ENCODE peak calls at places on chromosome 12, in ten cellular contexts. One of them, this sample, is unnamed.

GRCh38 chr12:128259556-128260070 is 7.4 kb upstream of the TMEM132C start:
- DNase-seq in HT-29: peak
- DNase-seq in effector CD8-positive, alpha-beta T cell: no peak
- DNase-seq in NCI-H1105: peak
- DNase-seq in progenitor cell of endocrine pancreas: peak
- DNase-seq in psoas muscle: no peak
- DNase-seq in Daoy: peak
- DNase-seq in transverse colon: no peak
- DNase-seq in NCI-H1694 treated with DMSO at 0.1 percent for 48 hours: peak
- DNase-seq in ACHN: peak
- DNase-seq in this sample: peak

GRCh38 chr12:25692115-25693035 is 139.3 kb upstream of the LMNTD1 start:
- DNase-seq in NCI-H1694 treated with DMSO at 0.1 percent for 48 hours: no peak
- DNase-seq in HT-29: no peak
- DNase-seq in transverse colon: no peak
- DNase-seq in NCI-H1105: no peak
- DNase-seq in ACHN: no peak
- DNase-seq in psoas muscle: no peak
- DNase-seq in Daoy: peak
- DNase-seq in progenitor cell of endocrine pancreas: no peak
- DNase-seq in effector CD8-positive, alpha-beta T cell: no peak
- DNase-seq in this sample: peak

GRCh38 chr12:100904270-100904669 is 109.7 kb downstream of the ANO4 start:
- DNase-seq in effector CD8-positive, alpha-beta T cell: no peak
- DNase-seq in Daoy: no peak
- DNase-seq in transverse colon: no peak
- DNase-seq in NCI-H1694 treated with DMSO at 0.1 percent for 48 hours: no peak
- DNase-seq in HT-29: no peak
- DNase-seq in progenitor cell of endocrine pancreas: no peak
- DNase-seq in NCI-H1105: no peak
- DNase-seq in psoas muscle: no peak
- DNase-seq in ACHN: no peak
- DNase-seq in this sample: no peak

GRCh38 chr12:92582466-92582865 is 120.3 kb upstream of the PLEKHG7 start:
- DNase-seq in NCI-H1694 treated with DMSO at 0.1 percent for 48 hours: peak
- DNase-seq in transverse colon: no peak
- DNase-seq in progenitor cell of endocrine pancreas: no peak
- DNase-seq in NCI-H1105: no peak
- DNase-seq in psoas muscle: no peak
- DNase-seq in HT-29: no peak
- DNase-seq in effector CD8-positive, alpha-beta T cell: no peak
- DNase-seq in Daoy: no peak
- DNase-seq in ACHN: no peak
- DNase-seq in this sample: no peak

GRCh38 chr12:27244680-27245005 is 557 bp downstream of the STK38L start:
- DNase-seq in progenitor cell of endocrine pancreas: no peak
- DNase-seq in transverse colon: no peak
- DNase-seq in psoas muscle: no peak
- DNase-seq in Daoy: no peak
- DNase-seq in NCI-H1105: no peak
- DNase-seq in NCI-H1694 treated with DMSO at 0.1 percent for 48 hours: no peak
- DNase-seq in effector CD8-positive, alpha-beta T cell: no peak
- DNase-seq in ACHN: no peak
- DNase-seq in HT-29: peak
- DNase-seq in this sample: no peak

GRCh38 chr12:127881371-127882140 is 385.4 kb upstream of the TMEM132C start:
- DNase-seq in effector CD8-positive, alpha-beta T cell: no peak
- DNase-seq in NCI-H1694 treated with DMSO at 0.1 percent for 48 hours: no peak
- DNase-seq in progenitor cell of endocrine pancreas: no peak
- DNase-seq in psoas muscle: no peak
- DNase-seq in ACHN: no peak
- DNase-seq in NCI-H1105: no peak
- DNase-seq in transverse colon: no peak
- DNase-seq in HT-29: no peak
- DNase-seq in Daoy: no peak
- DNase-seq in this sample: no peak

GRCh38 chr12:13218641-13219040 is 22.1 kb downstream of the EMP1 start:
- DNase-seq in ACHN: no peak
- DNase-seq in progenitor cell of endocrine pancreas: no peak
- DNase-seq in Daoy: no peak
- DNase-seq in transverse colon: no peak
- DNase-seq in psoas muscle: no peak
- DNase-seq in NCI-H1694 treated with DMSO at 0.1 percent for 48 hours: no peak
- DNase-seq in HT-29: no peak
- DNase-seq in effector CD8-positive, alpha-beta T cell: no peak
- DNase-seq in NCI-H1105: no peak
- DNase-seq in this sample: no peak

GRCh38 chr12:82438356-82438755 is 80.0 kb downstream of the METTL25 start:
- DNase-seq in ACHN: no peak
- DNase-seq in Daoy: no peak
- DNase-seq in transverse colon: no peak
- DNase-seq in NCI-H1694 treated with DMSO at 0.1 percent for 48 hours: no peak
- DNase-seq in psoas muscle: no peak
- DNase-seq in effector CD8-positive, alpha-beta T cell: no peak
- DNase-seq in HT-29: no peak
- DNase-seq in progenitor cell of endocrine pancreas: no peak
- DNase-seq in NCI-H1105: no peak
- DNase-seq in this sample: no peak

GRCh38 chr12:95412826-95413311 is 61.1 kb upstream of the METAP2 start:
- DNase-seq in HT-29: no peak
- DNase-seq in ACHN: peak
- DNase-seq in NCI-H1105: no peak
- DNase-seq in NCI-H1694 treated with DMSO at 0.1 percent for 48 hours: no peak
- DNase-seq in progenitor cell of endocrine pancreas: no peak
- DNase-seq in effector CD8-positive, alpha-beta T cell: no peak
- DNase-seq in Daoy: peak
- DNase-seq in psoas muscle: no peak
- DNase-seq in transverse colon: no peak
- DNase-seq in this sample: no peak

GRCh38 chr12:50077099-50077498 is 8.0 kb upstream of the SMARCD1 start:
- DNase-seq in transverse colon: no peak
- DNase-seq in Daoy: no peak
- DNase-seq in ACHN: no peak
- DNase-seq in progenitor cell of endocrine pancreas: no peak
- DNase-seq in effector CD8-positive, alpha-beta T cell: no peak
- DNase-seq in NCI-H1694 treated with DMSO at 0.1 percent for 48 hours: no peak
- DNase-seq in psoas muscle: no peak
- DNase-seq in HT-29: no peak
- DNase-seq in NCI-H1105: no peak
- DNase-seq in this sample: no peak

GRCh38 chr12:28993720-28994119 is 155.4 kb upstream of the FAR2 start:
- DNase-seq in psoas muscle: no peak
- DNase-seq in effector CD8-positive, alpha-beta T cell: no peak
- DNase-seq in ACHN: no peak
- DNase-seq in progenitor cell of endocrine pancreas: no peak
- DNase-seq in transverse colon: no peak
- DNase-seq in HT-29: no peak
- DNase-seq in NCI-H1694 treated with DMSO at 0.1 percent for 48 hours: no peak
- DNase-seq in NCI-H1105: no peak
- DNase-seq in Daoy: no peak
- DNase-seq in this sample: no peak

GRCh38 chr12:14931359-14931758 is 7.0 kb downstream of the ERP27 start:
- DNase-seq in NCI-H1694 treated with DMSO at 0.1 percent for 48 hours: no peak
- DNase-seq in progenitor cell of endocrine pancreas: no peak
- DNase-seq in ACHN: no peak
- DNase-seq in effector CD8-positive, alpha-beta T cell: no peak
- DNase-seq in NCI-H1105: no peak
- DNase-seq in Daoy: no peak
- DNase-seq in transverse colon: no peak
- DNase-seq in HT-29: no peak
- DNase-seq in psoas muscle: no peak
- DNase-seq in this sample: no peak

GRCh38 chr12:2959194-2959507 is at the start of gene TEAD4:
- DNase-seq in NCI-H1694 treated with DMSO at 0.1 percent for 48 hours: peak
- DNase-seq in Daoy: peak
- DNase-seq in HT-29: peak
- DNase-seq in psoas muscle: peak
- DNase-seq in transverse colon: peak
- DNase-seq in NCI-H1105: peak
- DNase-seq in effector CD8-positive, alpha-beta T cell: no peak
- DNase-seq in ACHN: peak
- DNase-seq in progenitor cell of endocrine pancreas: peak
- DNase-seq in this sample: peak

GRCh38 chr12:106078358-106079025 is 60.3 kb downstream of the NUAK1 start:
- DNase-seq in Daoy: peak
- DNase-seq in ACHN: peak
- DNase-seq in HT-29: no peak
- DNase-seq in NCI-H1694 treated with DMSO at 0.1 percent for 48 hours: no peak
- DNase-seq in psoas muscle: peak
- DNase-seq in NCI-H1105: no peak
- DNase-seq in progenitor cell of endocrine pancreas: no peak
- DNase-seq in transverse colon: peak
- DNase-seq in effector CD8-positive, alpha-beta T cell: no peak
- DNase-seq in this sample: peak

GRCh38 chr12:6927999-6928702 is 392 bp downstream of the ATN1 start:
- DNase-seq in HT-29: no peak
- DNase-seq in NCI-H1105: no peak
- DNase-seq in psoas muscle: no peak
- DNase-seq in effector CD8-positive, alpha-beta T cell: no peak
- DNase-seq in progenitor cell of endocrine pancreas: no peak
- DNase-seq in ACHN: peak
- DNase-seq in NCI-H1694 treated with DMSO at 0.1 percent for 48 hours: no peak
- DNase-seq in transverse colon: no peak
- DNase-seq in Daoy: no peak
- DNase-seq in this sample: peak

GRCh38 chr12:93060071-93060665 is 131.1 kb upstream of the EEA1 start:
- DNase-seq in transverse colon: no peak
- DNase-seq in effector CD8-positive, alpha-beta T cell: no peak
- DNase-seq in Daoy: no peak
- DNase-seq in ACHN: no peak
- DNase-seq in psoas muscle: no peak
- DNase-seq in progenitor cell of endocrine pancreas: no peak
- DNase-seq in HT-29: no peak
- DNase-seq in NCI-H1694 treated with DMSO at 0.1 percent for 48 hours: no peak
- DNase-seq in NCI-H1105: no peak
- DNase-seq in this sample: no peak

GRCh38 chr12:14567311-14568195 is at the start of gene PLBD1:
- DNase-seq in HT-29: peak
- DNase-seq in transverse colon: peak
- DNase-seq in psoas muscle: peak
- DNase-seq in NCI-H1105: peak
- DNase-seq in NCI-H1694 treated with DMSO at 0.1 percent for 48 hours: no peak
- DNase-seq in ACHN: peak
- DNase-seq in effector CD8-positive, alpha-beta T cell: no peak
- DNase-seq in Daoy: peak
- DNase-seq in progenitor cell of endocrine pancreas: peak
- DNase-seq in this sample: peak

GRCh38 chr12:88572785-88573565 is 7.3 kb downstream of the KITLG start:
- DNase-seq in transverse colon: no peak
- DNase-seq in Daoy: no peak
- DNase-seq in HT-29: no peak
- DNase-seq in psoas muscle: no peak
- DNase-seq in ACHN: no peak
- DNase-seq in NCI-H1105: no peak
- DNase-seq in progenitor cell of endocrine pancreas: no peak
- DNase-seq in effector CD8-positive, alpha-beta T cell: no peak
- DNase-seq in NCI-H1694 treated with DMSO at 0.1 percent for 48 hours: no peak
- DNase-seq in this sample: no peak

GRCh38 chr12:57755454-57756372 is 810 bp downstream of the MARCHF9 start:
- DNase-seq in NCI-H1105: no peak
- DNase-seq in psoas muscle: peak
- DNase-seq in Daoy: no peak
- DNase-seq in transverse colon: peak
- DNase-seq in progenitor cell of endocrine pancreas: no peak
- DNase-seq in effector CD8-positive, alpha-beta T cell: peak
- DNase-seq in NCI-H1694 treated with DMSO at 0.1 percent for 48 hours: no peak
- DNase-seq in HT-29: peak
- DNase-seq in ACHN: no peak
- DNase-seq in this sample: peak

GRCh38 chr12:128069359-128069997 is 197.5 kb upstream of the TMEM132C start:
- DNase-seq in progenitor cell of endocrine pancreas: peak
- DNase-seq in effector CD8-positive, alpha-beta T cell: no peak
- DNase-seq in NCI-H1105: peak
- DNase-seq in transverse colon: peak
- DNase-seq in HT-29: peak
- DNase-seq in Daoy: peak
- DNase-seq in ACHN: peak
- DNase-seq in psoas muscle: no peak
- DNase-seq in NCI-H1694 treated with DMSO at 0.1 percent for 48 hours: no peak
- DNase-seq in this sample: peak

GRCh38 chr12:108333898-108334699 is 5.0 kb downstream of the CMKLR1 start:
- DNase-seq in ACHN: no peak
- DNase-seq in effector CD8-positive, alpha-beta T cell: no peak
- DNase-seq in progenitor cell of endocrine pancreas: no peak
- DNase-seq in HT-29: no peak
- DNase-seq in NCI-H1694 treated with DMSO at 0.1 percent for 48 hours: no peak
- DNase-seq in transverse colon: no peak
- DNase-seq in psoas muscle: peak
- DNase-seq in Daoy: peak
- DNase-seq in NCI-H1105: no peak
- DNase-seq in this sample: no peak

GRCh38 chr12:132238487-132239248 is 90.7 kb downstream of the GALNT9 start:
- DNase-seq in NCI-H1694 treated with DMSO at 0.1 percent for 48 hours: no peak
- DNase-seq in Daoy: peak
- DNase-seq in psoas muscle: no peak
- DNase-seq in HT-29: peak
- DNase-seq in effector CD8-positive, alpha-beta T cell: no peak
- DNase-seq in ACHN: no peak
- DNase-seq in progenitor cell of endocrine pancreas: no peak
- DNase-seq in transverse colon: no peak
- DNase-seq in NCI-H1105: no peak
- DNase-seq in this sample: no peak

GRCh38 chr12:25556136-25556535 is 3.1 kb upstream of the LMNTD1 start:
- DNase-seq in ACHN: no peak
- DNase-seq in progenitor cell of endocrine pancreas: no peak
- DNase-seq in HT-29: no peak
- DNase-seq in transverse colon: no peak
- DNase-seq in psoas muscle: no peak
- DNase-seq in Daoy: no peak
- DNase-seq in NCI-H1694 treated with DMSO at 0.1 percent for 48 hours: no peak
- DNase-seq in NCI-H1105: no peak
- DNase-seq in effector CD8-positive, alpha-beta T cell: no peak
- DNase-seq in this sample: no peak

GRCh38 chr12:54723653-54724256 is 75.6 kb upstream of the DCD start:
- DNase-seq in HT-29: peak
- DNase-seq in NCI-H1694 treated with DMSO at 0.1 percent for 48 hours: no peak
- DNase-seq in Daoy: peak
- DNase-seq in ACHN: peak
- DNase-seq in NCI-H1105: peak
- DNase-seq in effector CD8-positive, alpha-beta T cell: no peak
- DNase-seq in transverse colon: no peak
- DNase-seq in psoas muscle: no peak
- DNase-seq in progenitor cell of endocrine pancreas: no peak
- DNase-seq in this sample: no peak